ENCODE peak calls at places on chromosomes 7 and 10, in five cellular contexts. T is GM12878, F is H1, E is HepG2, P is K562. W is an unnamed sample.

GRCh38 chr10:132447446-132448247 is 50.6 kb downstream of the PWWP2B start:
- DNase-seq in T (no peak), F (no peak), E (peak), P (no peak), W (no peak)

GRCh38 chr7:155919400-155920067 is 107.3 kb upstream of the SHH start:
- DNase-seq in T (no peak), F (no peak), E (no peak), P (no peak), W (no peak)

GRCh38 chr7:55965805-55966421 is 1.5 kb downstream of the NIPSNAP2 start:
- DNase-seq in T (no peak), F (no peak), E (peak), P (no peak), W (no peak)

GRCh38 chr10:50395279-50395678 is 144.0 kb upstream of the ASAH2 start:
- DNase-seq in T (no peak), F (no peak), E (peak), P (no peak), W (no peak)

GRCh38 chr10:43491855-43492254 is 54.9 kb downstream of the ZNF487 start:
- DNase-seq in T (no peak), F (no peak), E (no peak), P (no peak), W (no peak)

GRCh38 chr10:14099885-14100284 is 230.8 kb downstream of the FRMD4A start:
- DNase-seq in T (no peak), F (no peak), E (no peak), P (no peak), W (no peak)

GRCh38 chr10:69456880-69457693 is 5.8 kb downstream of the TSPAN15 start:
- DNase-seq in T (no peak), F (no peak), E (no peak), P (no peak), W (no peak)

GRCh38 chr7:110573862-110574528 is 516.9 kb upstream of the LRRN3 start:
- DNase-seq in T (no peak), F (no peak), E (peak), P (no peak), W (peak)

GRCh38 chr10:102963237-102963886 is 45.3 kb downstream of the CNNM2 start:
- DNase-seq in T (no peak), F (no peak), E (no peak), P (no peak), W (peak)

DNA sequence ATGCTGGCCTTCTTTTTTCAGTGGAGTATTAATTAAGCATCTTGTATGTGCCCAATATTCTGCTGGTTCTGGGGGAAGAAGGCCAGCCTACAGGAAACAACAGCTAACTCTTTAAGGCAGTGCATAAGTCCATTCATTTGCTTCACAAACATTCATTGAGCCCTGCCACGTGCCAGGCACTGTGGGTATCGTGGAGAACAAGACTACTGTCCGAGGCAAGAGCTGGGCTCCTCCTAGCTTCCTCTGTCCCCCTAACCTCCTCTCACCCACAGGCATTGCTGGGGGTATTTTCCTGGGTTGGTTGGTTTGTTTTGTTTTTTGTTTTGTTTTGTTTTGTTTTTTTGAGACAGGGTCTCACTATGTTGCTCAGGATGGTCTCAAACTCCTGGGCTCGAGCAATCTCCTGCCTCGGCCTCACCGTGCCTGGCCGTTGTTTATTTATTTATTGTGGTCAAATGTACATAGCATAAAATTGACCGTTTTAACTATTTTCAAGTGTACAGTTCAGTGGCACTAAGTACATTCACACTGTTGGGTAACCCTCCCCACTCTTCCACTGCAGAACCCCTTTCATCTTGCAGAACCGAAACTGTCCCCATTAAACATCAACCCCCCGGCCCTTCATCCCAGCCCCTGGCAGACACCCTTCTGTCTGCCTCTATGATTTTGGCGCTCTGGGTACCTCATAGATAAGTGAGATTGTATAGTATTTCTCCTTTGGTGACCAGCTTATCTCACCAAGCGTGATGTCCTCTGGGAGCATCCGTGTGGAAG is 32.6 kb downstream of the CHST3 start:
- DNase-seq in T (no peak), F (no peak), E (no peak), P (no peak), W (no peak)
- TF ChIP-seq HDAC2 in T (no peak), F (no peak), E (no peak), P (no peak), W (no peak)

DNA sequence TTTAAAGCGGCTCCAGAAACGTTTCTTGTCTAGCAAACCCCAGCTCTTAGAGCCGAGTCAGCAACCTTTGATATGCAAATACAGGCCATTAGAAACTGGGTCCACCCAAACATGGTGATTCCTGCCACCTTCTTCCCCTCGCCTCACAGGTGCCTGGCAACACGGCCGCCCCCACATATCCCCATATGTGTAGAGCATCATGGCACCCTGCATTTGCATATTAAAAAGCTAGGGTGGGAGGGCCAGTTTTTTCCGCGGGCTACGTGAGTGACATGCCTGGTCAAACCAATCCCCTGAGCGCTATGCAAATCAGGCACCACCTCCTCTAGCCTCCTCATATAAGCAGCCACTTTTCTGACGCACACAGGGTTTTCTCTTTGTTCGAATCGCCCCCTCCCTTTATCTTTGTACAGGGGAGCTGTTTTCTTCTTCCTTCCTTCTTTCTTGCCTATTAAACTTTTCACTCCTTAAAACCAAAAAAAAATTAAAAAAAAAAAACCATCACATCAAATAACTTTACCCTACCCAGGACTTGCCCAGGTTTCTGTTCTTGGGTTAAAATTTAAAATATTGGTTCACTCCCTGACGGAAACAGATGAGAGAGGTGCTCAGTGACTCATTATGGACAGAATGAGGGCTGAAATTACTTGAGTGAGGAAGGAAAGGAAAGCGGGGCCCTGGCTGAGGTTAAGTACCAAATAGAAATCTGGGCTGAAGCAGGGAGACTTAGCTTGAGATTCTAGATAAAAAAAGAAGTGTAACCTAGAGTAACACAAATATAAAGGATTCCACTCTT is 59.8 kb downstream of the COA1 start:
- DNase-seq in T (no peak), F (peak), E (no peak), P (no peak), W (no peak)
- TF ChIP-seq HDAC2 in T (no peak), F (no peak), E (no peak), P (no peak), W (no peak)

GRCh38 chr7:79922894-79923293 is 211.7 kb upstream of the GNAI1 start:
- DNase-seq in T (no peak), F (no peak), E (no peak), P (no peak), W (no peak)

GRCh38 chr7:79921976-79922375 is 212.7 kb upstream of the GNAI1 start:
- DNase-seq in T (no peak), F (no peak), E (no peak), P (no peak), W (no peak)

GRCh38 chr7:79927116-79927515 is 207.5 kb upstream of the GNAI1 start:
- DNase-seq in T (no peak), F (no peak), E (no peak), P (no peak), W (no peak)

GRCh38 chr7:79923953-79924352 is 210.7 kb upstream of the GNAI1 start:
- DNase-seq in T (no peak), F (no peak), E (no peak), P (no peak), W (no peak)
- TF ChIP-seq HDAC2 in T (no peak), F (no peak), E (no peak), P (no peak), W (no peak)

GRCh38 chr10:17026686-17027485 is 102.7 kb downstream of the CUBN start:
- DNase-seq in T (peak), F (no peak), E (no peak), P (no peak), W (no peak)
- TF ChIP-seq HDAC2 in T (no peak), F (no peak), E (no peak), P (no peak), W (no peak)

GRCh38 chr10:80518807-80519360 is 18.8 kb upstream of the SH2D4B start:
- DNase-seq in T (no peak), F (no peak), E (no peak), P (no peak), W (no peak)
- TF ChIP-seq HDAC2 in T (no peak), F (no peak), E (no peak), P (no peak), W (no peak)

GRCh38 chr7:81629702-81630101 is 140.1 kb downstream of the HGF start:
- DNase-seq in T (no peak), F (no peak), E (no peak), P (no peak), W (no peak)

GRCh38 chr7:81637527-81637926 is 132.3 kb downstream of the HGF start:
- DNase-seq in T (no peak), F (no peak), E (no peak), P (no peak), W (no peak)

GRCh38 chr7:81627565-81628287 is 142.1 kb downstream of the HGF start:
- DNase-seq in T (no peak), F (no peak), E (no peak), P (no peak), W (no peak)

GRCh38 chr7:81630600-81630999 is 139.2 kb downstream of the HGF start:
- DNase-seq in T (no peak), F (no peak), E (no peak), P (no peak), W (no peak)

GRCh38 chr7:81632418-81632817 is 137.4 kb downstream of the HGF start:
- DNase-seq in T (no peak), F (no peak), E (no peak), P (no peak), W (no peak)
- TF ChIP-seq HDAC2 in T (no peak), F (no peak), E (no peak), P (no peak), W (no peak)

GRCh38 chr10:31593124-31593523 is 274.1 kb downstream of the ZEB1 start:
- DNase-seq in T (no peak), F (no peak), E (no peak), P (no peak), W (no peak)
- TF ChIP-seq HDAC2 in T (no peak), F (no peak), E (no peak), P (no peak), W (no peak)

W was measured in A549.